ENCODE peak calls at places on chromosomes 6 and 20, in ten cellular contexts. D is testis, C is astrocyte of the spinal cord, V is heart right ventricle, Z is neural crest cell, P is heart left ventricle, N is endothelial cell of umbilical vein, G is Caco-2, B is GM12864, R is esophagus squamous epithelium. T is an unnamed sample.

GRCh38 chr6:160358225-160359119 is 10.3 kb downstream of the SLC22A3 start:
- DNase-seq in D (no peak), C (no peak), V (no peak), Z (no peak), P (no peak), N (no peak), G (no peak), B (no peak), R (no peak), T (no peak)

GRCh38 chr6:136989591-136990578 is 54.9 kb downstream of the IL20RA start:
- DNase-seq in D (peak), C (no peak), V (peak), Z (peak), P (no peak), N (no peak), G (peak), B (no peak), R (no peak), T (peak)

GRCh38 chr20:46062151-46062550 is 27.6 kb downstream of the NCOA5 start:
- DNase-seq in D (no peak), C (no peak), V (no peak), Z (no peak), P (no peak), N (no peak), G (no peak), B (no peak), R (no peak), T (no peak)

GRCh38 chr6:93586316-93586715 is 167.0 kb upstream of the EPHA7 start:
- DNase-seq in D (no peak), C (no peak), V (no peak), Z (no peak), P (no peak), N (no peak), G (no peak), B (no peak), R (no peak), T (no peak)

GRCh38 chr6:152271681-152272464 is 365.3 kb downstream of the SYNE1 start:
- DNase-seq in D (peak), C (peak), V (peak), Z (no peak), P (no peak), N (no peak), G (no peak), B (no peak), R (no peak), T (no peak)

GRCh38 chr20:34951252-34951651 is 4.4 kb downstream of the GSS start:
- DNase-seq in D (no peak), C (no peak), V (no peak), Z (no peak), P (no peak), N (no peak), G (no peak), B (no peak), R (no peak), T (no peak)

GRCh38 chr6:160315310-160315709 is 32.9 kb upstream of the SLC22A3 start:
- DNase-seq in D (no peak), C (no peak), V (no peak), Z (no peak), P (no peak), N (no peak), G (no peak), B (no peak), R (no peak), T (no peak)

GRCh38 chr6:28589234-28589951 is 63.7 kb downstream of the GPX5 start:
- DNase-seq in D (peak), C (peak), V (no peak), Z (peak), P (no peak), N (peak), G (peak), B (peak), R (no peak), T (peak)

GRCh38 chr20:49990310-49990720 is 7.5 kb downstream of the SNAI1 start:
- DNase-seq in D (no peak), C (no peak), V (no peak), Z (no peak), P (no peak), N (no peak), G (no peak), B (no peak), R (no peak), T (no peak)

GRCh38 chr6:92840246-92840930 is 579.0 kb downstream of the EPHA7 start:
- DNase-seq in D (no peak), C (no peak), V (no peak), Z (no peak), P (no peak), N (no peak), G (no peak), B (no peak), R (no peak), T (no peak)

GRCh38 chr6:157088841-157089240 is 234.5 kb downstream of the TMEM242 start:
- DNase-seq in D (no peak), C (no peak), V (no peak), Z (no peak), P (no peak), N (peak), G (no peak), B (no peak), R (no peak), T (no peak)

GRCh38 chr20:59939052-59939878 is 840 bp downstream of the PPP1R3D start:
- DNase-seq in D (peak), C (no peak), V (peak), Z (no peak), P (peak), N (no peak), G (no peak), B (no peak), R (no peak), T (no peak)

GRCh38 chr20:50108571-50109235 is 4.2 kb downstream of the UBE2V1 start:
- DNase-seq in D (no peak), C (no peak), V (no peak), Z (no peak), P (no peak), N (no peak), G (peak), B (no peak), R (no peak), T (no peak)

GRCh38 chr20:48425776-48426175 is 402.0 kb downstream of the PREX1 start:
- DNase-seq in D (no peak), C (no peak), V (no peak), Z (no peak), P (no peak), N (no peak), G (no peak), B (no peak), R (no peak), T (no peak)

GRCh38 chr20:48523191-48523757 is 304.5 kb downstream of the PREX1 start:
- DNase-seq in D (peak), C (peak), V (peak), Z (peak), P (no peak), N (peak), G (peak), B (no peak), R (no peak), T (peak)

GRCh38 chr6:157982580-157983438 is 1.1 kb downstream of the SYNJ2 start:
- DNase-seq in D (peak), C (peak), V (no peak), Z (no peak), P (no peak), N (peak), G (no peak), B (no peak), R (no peak), T (peak)

GRCh38 chr6:154402081-154402780 is 45.6 kb upstream of the IPCEF1 start:
- DNase-seq in D (no peak), C (no peak), V (no peak), Z (no peak), P (no peak), N (no peak), G (no peak), B (no peak), R (no peak), T (no peak)

GRCh38 chr6:170088349-170088951 is 202.4 kb downstream of the DLL1 start:
- DNase-seq in D (peak), C (no peak), V (no peak), Z (no peak), P (peak), N (no peak), G (peak), B (no peak), R (no peak), T (no peak)

GRCh38 chr20:33846291-33846916 is 35.3 kb downstream of the CHMP4B start:
- DNase-seq in D (peak), C (peak), V (peak), Z (no peak), P (no peak), N (no peak), G (no peak), B (no peak), R (no peak), T (no peak)

GRCh38 chr6:39057251-39058155 is 8.9 kb downstream of the GLP1R start:
- DNase-seq in D (no peak), C (no peak), V (no peak), Z (no peak), P (no peak), N (no peak), G (no peak), B (no peak), R (no peak), T (no peak)

GRCh38 chr6:106547961-106548453 is 81.3 kb downstream of the RTN4IP1 start:
- DNase-seq in D (no peak), C (peak), V (no peak), Z (no peak), P (no peak), N (peak), G (peak), B (no peak), R (no peak), T (peak)

GRCh38 chr6:143970827-143971226 is 37.2 kb downstream of the PLAGL1 start:
- DNase-seq in D (no peak), C (no peak), V (no peak), Z (no peak), P (no peak), N (no peak), G (no peak), B (no peak), R (no peak), T (no peak)

GRCh38 chr20:52056203-52057062 is 135.1 kb downstream of the ZFP64 start:
- DNase-seq in D (no peak), C (peak), V (no peak), Z (no peak), P (no peak), N (no peak), G (no peak), B (no peak), R (no peak), T (no peak)

GRCh38 chr6:53566755-53567154 is 21.9 kb upstream of the GCLC start:
- DNase-seq in D (no peak), C (no peak), V (no peak), Z (no peak), P (no peak), N (no peak), G (no peak), B (no peak), R (no peak), T (no peak)

GRCh38 chr20:47126709-47127108 is 229.8 kb downstream of the ZMYND8 start:
- DNase-seq in D (no peak), C (peak), V (no peak), Z (no peak), P (no peak), N (no peak), G (no peak), B (no peak), R (no peak), T (no peak)

GRCh38 chr20:15195378-15195777 is 858.0 kb upstream of the FLRT3 start:
- DNase-seq in D (no peak), C (no peak), V (no peak), Z (no peak), P (no peak), N (no peak), G (no peak), B (no peak), R (no peak), T (no peak)

GRCh38 chr20:46539113-46539512 is 11.3 kb downstream of the OCSTAMP start:
- DNase-seq in D (no peak), C (no peak), V (no peak), Z (no peak), P (no peak), N (no peak), G (no peak), B (no peak), R (no peak), T (no peak)

GRCh38 chr6:166410426-166410935 is 27.7 kb upstream of the MPC1 start:
- DNase-seq in D (no peak), C (no peak), V (no peak), Z (no peak), P (no peak), N (no peak), G (no peak), B (no peak), R (no peak), T (no peak)

GRCh38 chr20:23122321-23122720 is 36.2 kb upstream of the CD93 start:
- DNase-seq in D (no peak), C (no peak), V (no peak), Z (no peak), P (no peak), N (no peak), G (peak), B (no peak), R (no peak), T (no peak)

GRCh38 chr6:154598403-154598802 is 87.9 kb upstream of the CNKSR3 start:
- DNase-seq in D (no peak), C (no peak), V (no peak), Z (no peak), P (no peak), N (no peak), G (no peak), B (no peak), R (no peak), T (no peak)

GRCh38 chr20:35560105-35560511 is 18.2 kb downstream of the ERGIC3 start:
- DNase-seq in D (no peak), C (no peak), V (no peak), Z (no peak), P (no peak), N (no peak), G (no peak), B (no peak), R (no peak), T (no peak)

GRCh38 chr6:90468080-90468479 is 118.8 kb downstream of the MAP3K7 start:
- DNase-seq in D (no peak), C (peak), V (no peak), Z (no peak), P (no peak), N (no peak), G (no peak), B (no peak), R (no peak), T (no peak)

GRCh38 chr6:169785566-169785965 is 34.1 kb downstream of the ERMARD start:
- DNase-seq in D (no peak), C (no peak), V (no peak), Z (no peak), P (no peak), N (no peak), G (no peak), B (no peak), R (no peak), T (no peak)

GRCh38 chr6:165181951-165182414 is 127.4 kb downstream of the C6orf118 start:
- DNase-seq in D (no peak), C (peak), V (no peak), Z (no peak), P (no peak), N (no peak), G (no peak), B (no peak), R (no peak), T (peak)

GRCh38 chr6:80725156-80725930 is 618.9 kb downstream of the BCKDHB start:
- DNase-seq in D (no peak), C (no peak), V (no peak), Z (no peak), P (no peak), N (no peak), G (no peak), B (no peak), R (no peak), T (no peak)

GRCh38 chr6:69311888-69312287 is 484.9 kb downstream of the LMBRD1 start:
- DNase-seq in D (no peak), C (no peak), V (no peak), Z (no peak), P (no peak), N (no peak), G (no peak), B (no peak), R (no peak), T (no peak)
- TF ChIP-seq CTCF in D (no peak), C (no peak), V (no peak), Z (no peak), P (no peak), N (no peak), G (no peak), B (no peak), R (no peak), T (no peak)

GRCh38 chr20:6530254-6530653 is 237.2 kb upstream of the BMP2 start:
- DNase-seq in D (no peak), C (no peak), V (no peak), Z (no peak), P (no peak), N (no peak), G (no peak), B (no peak), R (no peak), T (no peak)

GRCh38 chr20:6524305-6524704 is 243.2 kb upstream of the BMP2 start:
- DNase-seq in D (no peak), C (no peak), V (no peak), Z (no peak), P (no peak), N (no peak), G (no peak), B (no peak), R (no peak), T (no peak)

GRCh38 chr20:6530916-6531315 is 236.6 kb upstream of the BMP2 start:
- DNase-seq in D (no peak), C (no peak), V (no peak), Z (no peak), P (no peak), N (no peak), G (no peak), B (no peak), R (no peak), T (no peak)

GRCh38 chr20:6525447-6526303 is 241.8 kb upstream of the BMP2 start:
- DNase-seq in D (no peak), C (peak), V (no peak), Z (no peak), P (no peak), N (no peak), G (no peak), B (no peak), R (no peak), T (peak)
- TF ChIP-seq CTCF in D (no peak), C (peak), V (no peak), Z (peak), P (no peak), N (no peak), G (peak), B (peak), R (no peak), T (no peak)

DNA sequence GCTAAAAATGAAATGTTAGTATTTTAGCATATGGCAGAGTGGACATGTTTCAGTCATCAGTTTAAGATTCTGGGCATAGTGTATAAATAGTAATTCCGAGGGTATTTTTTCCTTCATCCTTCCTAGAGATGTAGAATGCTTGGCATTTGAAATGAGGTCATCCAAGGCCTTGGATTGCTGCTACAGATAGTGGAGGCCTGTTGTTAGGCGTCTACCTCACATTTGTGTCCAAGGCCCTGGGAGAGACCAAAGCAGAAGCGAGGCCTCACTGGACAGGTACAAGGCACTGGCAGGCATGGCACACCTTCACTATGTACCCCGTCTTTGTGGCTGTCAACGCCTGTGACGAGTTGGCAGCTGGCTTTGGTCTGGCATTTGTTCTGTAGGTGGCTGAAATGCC is 58.0 kb downstream of the DTD1 start:
- DNase-seq in D (no peak), C (no peak), V (no peak), Z (no peak), P (no peak), N (no peak), G (no peak), B (no peak), R (no peak), T (no peak)
- TF ChIP-seq CTCF in D (no peak), C (no peak), V (no peak), Z (no peak), P (no peak), N (no peak), G (no peak), B (no peak), R (no peak), T (no peak)

GRCh38 chr6:78436335-78436734 is 431.0 kb upstream of the IRAK1BP1 start:
- DNase-seq in D (peak), C (peak), V (no peak), Z (no peak), P (no peak), N (peak), G (no peak), B (no peak), R (no peak), T (peak)
- TF ChIP-seq CTCF in D (no peak), C (peak), V (no peak), Z (peak), P (no peak), N (peak), G (no peak), B (no peak), R (no peak), T (peak)

GRCh38 chr6:4225207-4225872 is 90.0 kb upstream of the ECI2 start:
- DNase-seq in D (peak), C (peak), V (no peak), Z (peak), P (no peak), N (no peak), G (peak), B (no peak), R (no peak), T (peak)
- TF ChIP-seq CTCF in D (no peak), C (peak), V (no peak), Z (peak), P (peak), N (no peak), G (no peak), B (no peak), R (no peak), T (no peak)

DNA sequence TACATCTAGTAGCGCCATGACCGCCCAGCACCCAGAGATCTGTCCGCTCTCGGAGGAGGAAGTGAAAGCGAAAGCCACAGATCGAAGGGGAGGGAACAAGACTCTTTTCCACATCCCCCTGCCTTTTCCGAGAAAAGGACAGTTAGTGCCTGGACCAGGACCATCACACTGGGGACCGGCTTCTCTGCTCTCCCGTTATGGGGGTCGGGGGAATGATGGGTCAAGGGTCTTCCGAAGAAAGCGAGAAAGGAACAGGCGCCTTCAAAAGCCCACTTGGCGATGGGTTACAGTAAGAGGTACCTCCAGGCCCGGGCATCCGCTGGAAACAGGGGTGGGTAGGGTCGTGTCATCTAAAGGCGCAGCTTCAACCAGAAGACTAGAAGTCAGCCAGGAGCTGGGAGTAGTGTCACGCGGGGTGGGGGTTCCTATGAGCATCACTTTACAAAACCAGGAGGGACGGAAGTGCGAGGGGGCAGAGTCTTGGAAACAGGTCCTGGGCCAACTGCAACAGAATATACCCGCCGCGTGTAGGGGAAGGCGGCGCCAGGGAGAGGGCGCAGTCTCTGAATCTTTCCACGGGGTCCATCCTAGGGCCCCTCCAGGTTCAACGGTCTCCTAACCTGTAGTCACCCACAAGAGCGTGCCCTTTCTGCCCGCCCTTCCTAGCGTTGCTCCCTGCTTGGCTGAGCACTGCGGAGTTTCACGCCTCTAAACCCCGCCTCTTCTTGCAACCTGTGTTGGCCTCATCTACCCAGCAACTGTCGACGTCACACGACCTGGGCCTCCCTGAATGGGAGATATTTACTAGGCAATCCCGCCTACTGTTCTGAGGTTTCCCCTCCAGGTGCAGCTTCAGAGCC is at the start of gene PSMB8:
- DNase-seq in D (peak), C (peak), V (peak), Z (peak), P (peak), N (peak), G (peak), B (peak), R (peak), T (peak)
- TF ChIP-seq CTCF in D (no peak), C (peak), V (no peak), Z (peak), P (peak), N (no peak), G (no peak), B (no peak), R (no peak), T (no peak)

GRCh38 chr6:138196142-138196738 is 22.1 kb downstream of the PBOV1 start:
- DNase-seq in D (no peak), C (no peak), V (no peak), Z (no peak), P (no peak), N (no peak), G (no peak), B (no peak), R (no peak), T (no peak)

GRCh38 chr6:138198430-138199091 is 19.7 kb downstream of the PBOV1 start:
- DNase-seq in D (no peak), C (no peak), V (no peak), Z (no peak), P (no peak), N (no peak), G (no peak), B (no peak), R (no peak), T (no peak)

GRCh38 chr6:138188278-138188923 is 26.7 kb downstream of the ARFGEF3 start:
- DNase-seq in D (no peak), C (no peak), V (no peak), Z (no peak), P (no peak), N (no peak), G (no peak), B (no peak), R (no peak), T (peak)

GRCh38 chr6:138197570-138197969 is 20.7 kb downstream of the PBOV1 start:
- DNase-seq in D (no peak), C (no peak), V (no peak), Z (no peak), P (no peak), N (no peak), G (no peak), B (no peak), R (no peak), T (no peak)

GRCh38 chr6:138194221-138194620 is 24.1 kb downstream of the PBOV1 start:
- DNase-seq in D (no peak), C (no peak), V (no peak), Z (no peak), P (no peak), N (no peak), G (no peak), B (no peak), R (no peak), T (no peak)
- TF ChIP-seq CTCF in D (no peak), C (no peak), V (no peak), Z (no peak), P (no peak), N (no peak), G (no peak), B (no peak), R (no peak), T (no peak)

T was measured in Calu3.